ENCODE peak calls at places on chromosomes 11 and 22, in four cellular contexts. One of them, this sample, is unnamed.

GRCh38 chr11:86990520-86990919 is 35.3 kb upstream of the FZD4 start:
- DNase-seq in testis: no peak
- DNase-seq in prostate gland: no peak
- DNase-seq in spleen: no peak
- DNase-seq in this sample: no peak

GRCh38 chr22:19062909-19063308 is 59.3 kb downstream of the DGCR2 start:
- DNase-seq in prostate gland: no peak
- DNase-seq in testis: peak
- DNase-seq in spleen: peak
- DNase-seq in this sample: no peak

GRCh38 chr11:126945319-126945718 is 55.3 kb downstream of the KIRREL3 start:
- DNase-seq in prostate gland: no peak
- DNase-seq in testis: no peak
- DNase-seq in spleen: no peak
- DNase-seq in this sample: no peak

GRCh38 chr11:102196816-102197215 is 86.6 kb downstream of the YAP1 start:
- DNase-seq in prostate gland: no peak
- DNase-seq in spleen: no peak
- DNase-seq in testis: no peak
- DNase-seq in this sample: no peak

GRCh38 chr11:108780119-108780518 is 115.2 kb downstream of the DDX10 start:
- DNase-seq in testis: no peak
- DNase-seq in spleen: no peak
- DNase-seq in prostate gland: no peak
- DNase-seq in this sample: no peak

GRCh38 chr22:50523806-50524663 is 1.4 kb downstream of the SCO2 start:
- DNase-seq in testis: no peak
- DNase-seq in prostate gland: no peak
- DNase-seq in spleen: no peak
- DNase-seq in this sample: no peak

GRCh38 chr22:22733881-22734373 is 89.5 kb downstream of the GGTLC2 start:
- DNase-seq in testis: no peak
- DNase-seq in prostate gland: no peak
- DNase-seq in spleen: no peak
- DNase-seq in this sample: no peak

GRCh38 chr11:3626250-3626960 is 15.4 kb downstream of the ART5 start:
- DNase-seq in prostate gland: no peak
- DNase-seq in testis: peak
- DNase-seq in spleen: peak
- DNase-seq in this sample: no peak

GRCh38 chr11:10323793-10324170 is 18.9 kb downstream of the ADM start:
- DNase-seq in spleen: no peak
- DNase-seq in testis: no peak
- DNase-seq in prostate gland: no peak
- DNase-seq in this sample: no peak

GRCh38 chr22:23763579-23764331 is 965 bp downstream of the C22orf15 start:
- DNase-seq in spleen: peak
- DNase-seq in prostate gland: no peak
- DNase-seq in testis: no peak
- DNase-seq in this sample: peak

GRCh38 chr11:103380031-103380430 is 270.8 kb downstream of the DYNC2H1 start:
- DNase-seq in spleen: no peak
- DNase-seq in prostate gland: no peak
- DNase-seq in testis: no peak
- DNase-seq in this sample: no peak

GRCh38 chr22:36328635-36329216 is 59.0 kb downstream of the MYH9 start:
- DNase-seq in prostate gland: peak
- DNase-seq in testis: peak
- DNase-seq in spleen: peak
- DNase-seq in this sample: peak

GRCh38 chr11:47270331-47271271 is 668 bp downstream of the MADD start:
- DNase-seq in prostate gland: peak
- DNase-seq in testis: peak
- DNase-seq in spleen: peak
- DNase-seq in this sample: peak

GRCh38 chr11:47272706-47273105 is 2.8 kb downstream of the MADD start:
- DNase-seq in testis: no peak
- DNase-seq in spleen: no peak
- DNase-seq in prostate gland: no peak
- DNase-seq in this sample: peak

GRCh38 chr11:47271328-47271727 is 1.4 kb downstream of the MADD start:
- DNase-seq in spleen: no peak
- DNase-seq in prostate gland: no peak
- DNase-seq in testis: no peak
- DNase-seq in this sample: peak

GRCh38 chr11:47269829-47270305 is at the start of gene MADD:
- DNase-seq in testis: peak
- DNase-seq in spleen: peak
- DNase-seq in prostate gland: peak
- DNase-seq in this sample: peak

DNA sequence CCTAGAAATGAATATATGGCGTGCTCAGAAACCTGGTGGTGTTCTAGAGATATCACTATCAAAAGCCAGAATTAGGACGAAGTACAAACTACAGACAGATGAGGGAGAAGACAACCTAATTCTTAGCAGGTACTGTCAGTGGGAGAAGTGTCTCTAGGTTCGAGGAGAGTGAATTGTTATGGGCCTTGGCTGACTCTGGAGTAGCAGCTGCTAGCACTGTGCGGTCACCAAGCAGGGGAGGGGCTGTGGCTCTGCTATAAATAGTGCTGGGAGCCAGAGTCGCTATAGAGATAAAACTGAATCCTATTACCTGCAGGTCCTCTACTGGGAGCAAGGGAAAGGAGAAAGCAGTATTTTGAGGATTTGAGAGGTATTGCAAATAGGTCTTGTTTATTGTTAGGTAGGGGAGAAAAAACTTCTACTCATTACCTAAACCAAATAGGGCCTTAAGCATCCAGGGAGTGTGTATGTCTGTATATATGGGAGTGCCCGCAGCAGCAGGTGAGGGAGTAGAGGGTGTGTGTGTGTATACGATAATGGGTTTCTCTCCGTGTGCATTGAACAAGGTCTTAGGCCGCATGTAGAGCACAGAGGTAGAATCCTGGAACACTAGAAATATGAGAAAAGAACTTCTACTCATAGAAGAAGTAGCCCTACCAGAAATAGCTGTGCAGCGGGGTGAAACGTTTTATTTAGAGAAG is 2.2 kb downstream of the MADD start:
- DNase-seq in prostate gland: no peak
- DNase-seq in spleen: no peak
- DNase-seq in testis: no peak
- DNase-seq in this sample: peak
- TF ChIP-seq POLR2A in prostate gland: no peak
- TF ChIP-seq POLR2A in spleen: no peak
- TF ChIP-seq POLR2A in testis: no peak
- TF ChIP-seq POLR2A in this sample: no peak

DNA sequence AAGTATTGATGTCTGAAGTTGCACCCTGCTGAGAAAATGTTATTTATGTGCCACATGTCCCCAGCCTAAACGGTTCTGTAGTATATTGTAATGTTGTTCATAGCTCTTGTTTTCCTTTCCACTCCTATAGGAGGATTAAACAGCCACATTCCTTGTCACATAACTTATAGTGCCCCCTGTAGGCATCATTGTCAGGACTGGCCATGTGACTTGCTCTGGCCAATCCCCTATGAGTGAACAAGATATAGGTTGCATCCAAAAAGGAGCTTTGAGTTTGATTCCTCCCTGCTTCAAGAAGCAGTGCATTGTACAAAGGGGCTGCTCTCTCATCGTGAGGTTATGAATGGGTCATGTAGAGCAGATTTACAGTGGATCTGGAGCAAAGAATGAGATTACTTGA is 717.6 kb upstream of the ANO5 start:
- DNase-seq in prostate gland: no peak
- DNase-seq in spleen: no peak
- DNase-seq in testis: no peak
- DNase-seq in this sample: peak
- TF ChIP-seq POLR2A in prostate gland: no peak
- TF ChIP-seq POLR2A in spleen: no peak
- TF ChIP-seq POLR2A in testis: no peak
- TF ChIP-seq POLR2A in this sample: no peak

GRCh38 chr11:65576867-65577755 is 1.3 kb downstream of the EHBP1L1 start:
- DNase-seq in prostate gland: no peak
- DNase-seq in spleen: peak
- DNase-seq in testis: no peak
- DNase-seq in this sample: peak

GRCh38 chr11:65574963-65575567 is 788 bp upstream of the EHBP1L1 start:
- DNase-seq in spleen: peak
- DNase-seq in testis: no peak
- DNase-seq in prostate gland: no peak
- DNase-seq in this sample: peak

GRCh38 chr11:65574147-65574962 is 1.5 kb upstream of the EHBP1L1 start:
- DNase-seq in spleen: peak
- DNase-seq in testis: peak
- DNase-seq in prostate gland: peak
- DNase-seq in this sample: peak

GRCh38 chr11:65576232-65576866 is 496 bp downstream of the EHBP1L1 start:
- DNase-seq in prostate gland: no peak
- DNase-seq in testis: no peak
- DNase-seq in spleen: no peak
- DNase-seq in this sample: no peak

GRCh38 chr11:65575568-65576231 is at the start of gene EHBP1L1:
- DNase-seq in prostate gland: no peak
- DNase-seq in spleen: peak
- DNase-seq in testis: peak
- DNase-seq in this sample: peak
- TF ChIP-seq POLR2A in prostate gland: peak
- TF ChIP-seq POLR2A in spleen: no peak
- TF ChIP-seq POLR2A in testis: no peak
- TF ChIP-seq POLR2A in this sample: peak

GRCh38 chr11:1006762-1007161 is 29.8 kb downstream of the MUC6 start:
- DNase-seq in spleen: no peak
- DNase-seq in prostate gland: no peak
- DNase-seq in testis: peak
- DNase-seq in this sample: no peak
- TF ChIP-seq POLR2A in spleen: no peak
- TF ChIP-seq POLR2A in prostate gland: no peak
- TF ChIP-seq POLR2A in testis: no peak
- TF ChIP-seq POLR2A in this sample: no peak

GRCh38 chr22:38315801-38316339 is 1.4 kb downstream of the CSNK1E start:
- DNase-seq in prostate gland: no peak
- DNase-seq in testis: no peak
- DNase-seq in spleen: peak
- DNase-seq in this sample: no peak

GRCh38 chr22:38316340-38317236 is 645 bp downstream of the CSNK1E start:
- DNase-seq in prostate gland: peak
- DNase-seq in spleen: peak
- DNase-seq in testis: peak
- DNase-seq in this sample: peak

GRCh38 chr22:38317995-38318715 is 922 bp upstream of the CSNK1E start:
- DNase-seq in prostate gland: peak
- DNase-seq in testis: peak
- DNase-seq in spleen: no peak
- DNase-seq in this sample: peak

GRCh38 chr22:38318792-38319773 is 1.9 kb upstream of the CSNK1E start:
- DNase-seq in testis: no peak
- DNase-seq in spleen: no peak
- DNase-seq in prostate gland: no peak
- DNase-seq in this sample: no peak

GRCh38 chr22:38317237-38317994 is at the start of gene CSNK1E:
- DNase-seq in spleen: peak
- DNase-seq in prostate gland: peak
- DNase-seq in testis: peak
- DNase-seq in this sample: peak
- TF ChIP-seq POLR2A in spleen: no peak
- TF ChIP-seq POLR2A in prostate gland: peak
- TF ChIP-seq POLR2A in testis: no peak
- TF ChIP-seq POLR2A in this sample: no peak

DNA sequence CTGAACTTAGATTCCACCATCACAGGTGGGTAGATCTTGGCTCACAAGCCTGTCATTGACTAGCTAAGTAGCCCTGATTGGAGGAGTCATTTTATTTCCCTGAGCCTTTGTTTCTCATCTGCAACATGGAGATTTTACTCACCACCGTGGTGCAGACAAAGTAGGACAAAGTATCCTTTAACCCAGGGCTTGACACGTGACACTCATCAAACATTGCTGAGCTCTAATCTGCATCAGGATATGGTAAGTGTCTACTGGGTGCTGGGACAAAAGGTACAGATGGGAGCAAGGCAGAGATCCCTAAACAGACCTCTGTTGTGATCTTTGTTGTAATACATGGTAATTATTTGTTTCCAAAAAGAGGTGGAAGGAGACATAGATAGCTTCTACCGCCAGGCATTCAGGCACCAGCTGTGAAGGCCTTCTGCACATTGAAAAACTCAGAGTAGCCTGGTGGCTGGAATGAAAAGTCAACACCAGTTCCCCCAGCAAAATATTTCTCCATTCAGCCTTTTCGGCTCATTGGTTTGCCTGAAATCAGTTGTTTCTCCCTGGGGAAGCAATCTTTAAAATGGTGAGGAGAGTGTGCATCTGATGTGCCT is 18.3 kb upstream of the MICAL2 start:
- DNase-seq in testis: peak
- DNase-seq in prostate gland: no peak
- DNase-seq in spleen: no peak
- DNase-seq in this sample: no peak
- TF ChIP-seq POLR2A in testis: no peak
- TF ChIP-seq POLR2A in prostate gland: no peak
- TF ChIP-seq POLR2A in spleen: no peak
- TF ChIP-seq POLR2A in this sample: no peak

DNA sequence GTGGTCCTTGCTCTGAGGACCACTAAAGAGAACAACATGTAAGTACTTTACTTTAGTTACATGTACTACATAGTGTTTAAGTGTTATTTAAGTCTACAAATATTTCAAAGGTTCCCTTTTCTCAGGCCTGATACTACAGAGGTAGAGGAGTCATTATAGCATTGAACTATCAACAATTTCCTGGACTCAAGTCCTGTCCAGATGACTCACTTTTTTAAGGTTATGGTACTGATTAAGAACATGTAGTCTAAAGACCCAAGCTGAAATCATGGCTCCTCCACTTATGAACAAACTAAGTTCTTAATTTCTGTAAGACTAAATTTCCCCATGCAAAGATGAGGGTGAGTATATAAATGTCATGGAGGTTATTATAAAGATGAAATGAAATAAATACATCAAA is 74.7 kb downstream of the NARS2 start:
- DNase-seq in prostate gland: no peak
- DNase-seq in testis: no peak
- DNase-seq in spleen: no peak
- DNase-seq in this sample: peak
- TF ChIP-seq POLR2A in prostate gland: no peak
- TF ChIP-seq POLR2A in testis: no peak
- TF ChIP-seq POLR2A in spleen: no peak
- TF ChIP-seq POLR2A in this sample: no peak

DNA sequence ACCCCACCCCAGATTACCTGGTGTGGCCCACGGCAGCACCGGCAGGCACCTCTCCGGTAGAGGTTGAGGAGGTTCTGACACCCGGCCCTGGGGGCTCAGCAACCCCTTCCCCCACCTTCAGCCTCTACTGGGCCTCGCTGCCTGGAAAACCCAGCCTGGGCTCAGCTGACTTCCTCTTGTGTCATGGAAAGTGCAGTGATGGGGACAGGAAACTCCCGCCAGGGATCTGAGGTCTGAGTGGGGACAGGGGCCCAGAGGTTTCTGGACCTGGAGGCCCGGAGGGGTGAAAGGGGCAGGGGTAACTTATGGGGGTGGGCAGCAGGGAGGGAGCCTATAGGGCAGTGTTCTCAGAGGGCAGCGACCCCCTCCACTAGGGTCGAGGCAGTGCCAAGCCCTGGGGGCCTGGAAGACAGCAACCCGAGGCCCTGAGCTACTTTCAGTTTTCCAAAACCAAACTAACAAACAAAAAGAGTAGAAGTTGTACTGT is 10.0 kb upstream of the CD5 start:
- DNase-seq in testis: no peak
- DNase-seq in spleen: no peak
- DNase-seq in prostate gland: no peak
- DNase-seq in this sample: no peak
- TF ChIP-seq POLR2A in testis: no peak
- TF ChIP-seq POLR2A in spleen: no peak
- TF ChIP-seq POLR2A in prostate gland: no peak
- TF ChIP-seq POLR2A in this sample: no peak